ENCODE peak calls at places on chromosome 10, in ten cellular contexts. One of them, this sample, is unnamed.

GRCh38 chr10:74995806-74996205 is 115.7 kb upstream of the SAMD8 start:
- DNase-seq in activated T-helper 1 cell treated with anti-CD3 and anti-CD28 coated beads, Interleukin-2, amount 50 U/mL, for 16 hours: no peak
- DNase-seq in stimulated activated naive CD4-positive, alpha-beta T cell: no peak
- DNase-seq in BJ: no peak
- DNase-seq in midbrain: no peak
- DNase-seq in activated CD4-positive, CD25-positive, alpha-beta regulatory T cell: no peak
- DNase-seq in ovary: no peak
- DNase-seq in activated CD4-positive, alpha-beta T cell treated with anti-CD3 and anti-CD28 coated beads, Interleukin-2, amount 10 ng/mL, durations not matched to agents 7 days and 5 days: no peak
- DNase-seq in foreskin fibroblast: no peak
- DNase-seq in activated T-cell treated with anti-CD3 and anti-CD28 coated beads, Interleukin-2, amount 50 U/mL, for 1 hour: no peak
- DNase-seq in this sample: no peak

GRCh38 chr10:109974509-109975191 is 33.1 kb upstream of the ADD3 start:
- DNase-seq in BJ: no peak
- DNase-seq in foreskin fibroblast: no peak
- DNase-seq in midbrain: no peak
- DNase-seq in activated CD4-positive, CD25-positive, alpha-beta regulatory T cell: no peak
- DNase-seq in stimulated activated naive CD4-positive, alpha-beta T cell: no peak
- DNase-seq in activated T-helper 1 cell treated with anti-CD3 and anti-CD28 coated beads, Interleukin-2, amount 50 U/mL, for 16 hours: no peak
- DNase-seq in activated T-cell treated with anti-CD3 and anti-CD28 coated beads, Interleukin-2, amount 50 U/mL, for 1 hour: no peak
- DNase-seq in activated CD4-positive, alpha-beta T cell treated with anti-CD3 and anti-CD28 coated beads, Interleukin-2, amount 10 ng/mL, durations not matched to agents 7 days and 5 days: no peak
- DNase-seq in ovary: no peak
- DNase-seq in this sample: no peak

GRCh38 chr10:4503076-4503475 is 322.9 kb upstream of the AKR1E2 start:
- DNase-seq in midbrain: no peak
- DNase-seq in activated CD4-positive, CD25-positive, alpha-beta regulatory T cell: no peak
- DNase-seq in BJ: no peak
- DNase-seq in stimulated activated naive CD4-positive, alpha-beta T cell: no peak
- DNase-seq in ovary: no peak
- DNase-seq in activated T-helper 1 cell treated with anti-CD3 and anti-CD28 coated beads, Interleukin-2, amount 50 U/mL, for 16 hours: no peak
- DNase-seq in activated CD4-positive, alpha-beta T cell treated with anti-CD3 and anti-CD28 coated beads, Interleukin-2, amount 10 ng/mL, durations not matched to agents 7 days and 5 days: no peak
- DNase-seq in activated T-cell treated with anti-CD3 and anti-CD28 coated beads, Interleukin-2, amount 50 U/mL, for 1 hour: no peak
- DNase-seq in foreskin fibroblast: peak
- DNase-seq in this sample: no peak

GRCh38 chr10:103535595-103535994 is 42.1 kb downstream of the NEURL1 start:
- DNase-seq in activated CD4-positive, alpha-beta T cell treated with anti-CD3 and anti-CD28 coated beads, Interleukin-2, amount 10 ng/mL, durations not matched to agents 7 days and 5 days: no peak
- DNase-seq in BJ: no peak
- DNase-seq in activated CD4-positive, CD25-positive, alpha-beta regulatory T cell: no peak
- DNase-seq in activated T-helper 1 cell treated with anti-CD3 and anti-CD28 coated beads, Interleukin-2, amount 50 U/mL, for 16 hours: no peak
- DNase-seq in midbrain: no peak
- DNase-seq in foreskin fibroblast: no peak
- DNase-seq in stimulated activated naive CD4-positive, alpha-beta T cell: no peak
- DNase-seq in activated T-cell treated with anti-CD3 and anti-CD28 coated beads, Interleukin-2, amount 50 U/mL, for 1 hour: no peak
- DNase-seq in ovary: no peak
- DNase-seq in this sample: no peak

GRCh38 chr10:132518572-132519381 is 18.8 kb upstream of the INPP5A start:
- DNase-seq in activated CD4-positive, alpha-beta T cell treated with anti-CD3 and anti-CD28 coated beads, Interleukin-2, amount 10 ng/mL, durations not matched to agents 7 days and 5 days: no peak
- DNase-seq in activated T-cell treated with anti-CD3 and anti-CD28 coated beads, Interleukin-2, amount 50 U/mL, for 1 hour: no peak
- DNase-seq in stimulated activated naive CD4-positive, alpha-beta T cell: no peak
- DNase-seq in BJ: no peak
- DNase-seq in activated T-helper 1 cell treated with anti-CD3 and anti-CD28 coated beads, Interleukin-2, amount 50 U/mL, for 16 hours: no peak
- DNase-seq in foreskin fibroblast: no peak
- DNase-seq in midbrain: no peak
- DNase-seq in ovary: peak
- DNase-seq in activated CD4-positive, CD25-positive, alpha-beta regulatory T cell: no peak
- DNase-seq in this sample: no peak

GRCh38 chr10:3054816-3055202 is 12.5 kb upstream of the PFKP start:
- DNase-seq in foreskin fibroblast: no peak
- DNase-seq in stimulated activated naive CD4-positive, alpha-beta T cell: no peak
- DNase-seq in ovary: no peak
- DNase-seq in activated CD4-positive, CD25-positive, alpha-beta regulatory T cell: no peak
- DNase-seq in activated CD4-positive, alpha-beta T cell treated with anti-CD3 and anti-CD28 coated beads, Interleukin-2, amount 10 ng/mL, durations not matched to agents 7 days and 5 days: no peak
- DNase-seq in activated T-helper 1 cell treated with anti-CD3 and anti-CD28 coated beads, Interleukin-2, amount 50 U/mL, for 16 hours: no peak
- DNase-seq in midbrain: no peak
- DNase-seq in activated T-cell treated with anti-CD3 and anti-CD28 coated beads, Interleukin-2, amount 50 U/mL, for 1 hour: no peak
- DNase-seq in BJ: no peak
- DNase-seq in this sample: no peak

GRCh38 chr10:34813626-34814227 is 1.4 kb downstream of the PARD3 start:
- DNase-seq in ovary: no peak
- DNase-seq in midbrain: no peak
- DNase-seq in activated T-helper 1 cell treated with anti-CD3 and anti-CD28 coated beads, Interleukin-2, amount 50 U/mL, for 16 hours: no peak
- DNase-seq in activated T-cell treated with anti-CD3 and anti-CD28 coated beads, Interleukin-2, amount 50 U/mL, for 1 hour: no peak
- DNase-seq in activated CD4-positive, alpha-beta T cell treated with anti-CD3 and anti-CD28 coated beads, Interleukin-2, amount 10 ng/mL, durations not matched to agents 7 days and 5 days: no peak
- DNase-seq in activated CD4-positive, CD25-positive, alpha-beta regulatory T cell: no peak
- DNase-seq in foreskin fibroblast: peak
- DNase-seq in stimulated activated naive CD4-positive, alpha-beta T cell: no peak
- DNase-seq in BJ: no peak
- DNase-seq in this sample: no peak

GRCh38 chr10:71397340-71398212 is 856 bp downstream of the CDH23 start:
- DNase-seq in foreskin fibroblast: no peak
- DNase-seq in activated T-helper 1 cell treated with anti-CD3 and anti-CD28 coated beads, Interleukin-2, amount 50 U/mL, for 16 hours: no peak
- DNase-seq in stimulated activated naive CD4-positive, alpha-beta T cell: no peak
- DNase-seq in activated CD4-positive, alpha-beta T cell treated with anti-CD3 and anti-CD28 coated beads, Interleukin-2, amount 10 ng/mL, durations not matched to agents 7 days and 5 days: no peak
- DNase-seq in ovary: peak
- DNase-seq in BJ: no peak
- DNase-seq in activated CD4-positive, CD25-positive, alpha-beta regulatory T cell: no peak
- DNase-seq in activated T-cell treated with anti-CD3 and anti-CD28 coated beads, Interleukin-2, amount 50 U/mL, for 1 hour: no peak
- DNase-seq in midbrain: no peak
- DNase-seq in this sample: no peak

GRCh38 chr10:35194471-35194870 is 67.8 kb downstream of the CREM start:
- DNase-seq in stimulated activated naive CD4-positive, alpha-beta T cell: no peak
- DNase-seq in foreskin fibroblast: peak
- DNase-seq in activated T-cell treated with anti-CD3 and anti-CD28 coated beads, Interleukin-2, amount 50 U/mL, for 1 hour: no peak
- DNase-seq in activated CD4-positive, alpha-beta T cell treated with anti-CD3 and anti-CD28 coated beads, Interleukin-2, amount 10 ng/mL, durations not matched to agents 7 days and 5 days: no peak
- DNase-seq in ovary: no peak
- DNase-seq in activated CD4-positive, CD25-positive, alpha-beta regulatory T cell: no peak
- DNase-seq in midbrain: no peak
- DNase-seq in activated T-helper 1 cell treated with anti-CD3 and anti-CD28 coated beads, Interleukin-2, amount 50 U/mL, for 16 hours: no peak
- DNase-seq in BJ: no peak
- DNase-seq in this sample: no peak

GRCh38 chr10:99435986-99436633 is 5.7 kb upstream of the GOT1 start:
- DNase-seq in activated CD4-positive, alpha-beta T cell treated with anti-CD3 and anti-CD28 coated beads, Interleukin-2, amount 10 ng/mL, durations not matched to agents 7 days and 5 days: peak
- DNase-seq in BJ: peak
- DNase-seq in foreskin fibroblast: peak
- DNase-seq in activated CD4-positive, CD25-positive, alpha-beta regulatory T cell: no peak
- DNase-seq in activated T-helper 1 cell treated with anti-CD3 and anti-CD28 coated beads, Interleukin-2, amount 50 U/mL, for 16 hours: no peak
- DNase-seq in stimulated activated naive CD4-positive, alpha-beta T cell: peak
- DNase-seq in midbrain: peak
- DNase-seq in ovary: no peak
- DNase-seq in activated T-cell treated with anti-CD3 and anti-CD28 coated beads, Interleukin-2, amount 50 U/mL, for 1 hour: no peak
- DNase-seq in this sample: no peak

GRCh38 chr10:43963793-43964425 is 315.2 kb upstream of the ZNF32 start:
- DNase-seq in foreskin fibroblast: no peak
- DNase-seq in activated CD4-positive, CD25-positive, alpha-beta regulatory T cell: no peak
- DNase-seq in activated T-helper 1 cell treated with anti-CD3 and anti-CD28 coated beads, Interleukin-2, amount 50 U/mL, for 16 hours: no peak
- DNase-seq in stimulated activated naive CD4-positive, alpha-beta T cell: no peak
- DNase-seq in activated T-cell treated with anti-CD3 and anti-CD28 coated beads, Interleukin-2, amount 50 U/mL, for 1 hour: no peak
- DNase-seq in BJ: no peak
- DNase-seq in midbrain: no peak
- DNase-seq in activated CD4-positive, alpha-beta T cell treated with anti-CD3 and anti-CD28 coated beads, Interleukin-2, amount 10 ng/mL, durations not matched to agents 7 days and 5 days: no peak
- DNase-seq in ovary: no peak
- DNase-seq in this sample: no peak

GRCh38 chr10:71714592-71714991 is 5.0 kb downstream of the C10orf105 start:
- DNase-seq in BJ: no peak
- DNase-seq in activated CD4-positive, alpha-beta T cell treated with anti-CD3 and anti-CD28 coated beads, Interleukin-2, amount 10 ng/mL, durations not matched to agents 7 days and 5 days: no peak
- DNase-seq in stimulated activated naive CD4-positive, alpha-beta T cell: no peak
- DNase-seq in activated CD4-positive, CD25-positive, alpha-beta regulatory T cell: no peak
- DNase-seq in ovary: no peak
- DNase-seq in foreskin fibroblast: no peak
- DNase-seq in activated T-helper 1 cell treated with anti-CD3 and anti-CD28 coated beads, Interleukin-2, amount 50 U/mL, for 16 hours: no peak
- DNase-seq in activated T-cell treated with anti-CD3 and anti-CD28 coated beads, Interleukin-2, amount 50 U/mL, for 1 hour: no peak
- DNase-seq in midbrain: no peak
- DNase-seq in this sample: no peak

GRCh38 chr10:122387572-122387971 is 13.1 kb downstream of the PLEKHA1 start:
- DNase-seq in midbrain: no peak
- DNase-seq in foreskin fibroblast: no peak
- DNase-seq in activated CD4-positive, CD25-positive, alpha-beta regulatory T cell: no peak
- DNase-seq in activated T-cell treated with anti-CD3 and anti-CD28 coated beads, Interleukin-2, amount 50 U/mL, for 1 hour: no peak
- DNase-seq in activated T-helper 1 cell treated with anti-CD3 and anti-CD28 coated beads, Interleukin-2, amount 50 U/mL, for 16 hours: no peak
- DNase-seq in activated CD4-positive, alpha-beta T cell treated with anti-CD3 and anti-CD28 coated beads, Interleukin-2, amount 10 ng/mL, durations not matched to agents 7 days and 5 days: no peak
- DNase-seq in ovary: no peak
- DNase-seq in BJ: no peak
- DNase-seq in stimulated activated naive CD4-positive, alpha-beta T cell: no peak
- DNase-seq in this sample: no peak

GRCh38 chr10:11074536-11075267 is 57.0 kb downstream of the CELF2 start:
- DNase-seq in stimulated activated naive CD4-positive, alpha-beta T cell: no peak
- DNase-seq in activated T-helper 1 cell treated with anti-CD3 and anti-CD28 coated beads, Interleukin-2, amount 50 U/mL, for 16 hours: no peak
- DNase-seq in activated CD4-positive, alpha-beta T cell treated with anti-CD3 and anti-CD28 coated beads, Interleukin-2, amount 10 ng/mL, durations not matched to agents 7 days and 5 days: no peak
- DNase-seq in activated CD4-positive, CD25-positive, alpha-beta regulatory T cell: no peak
- DNase-seq in ovary: no peak
- DNase-seq in BJ: no peak
- DNase-seq in activated T-cell treated with anti-CD3 and anti-CD28 coated beads, Interleukin-2, amount 50 U/mL, for 1 hour: no peak
- DNase-seq in foreskin fibroblast: no peak
- DNase-seq in midbrain: no peak
- DNase-seq in this sample: no peak

GRCh38 chr10:75469018-75469616 is 37.7 kb downstream of the LRMDA start:
- DNase-seq in ovary: peak
- DNase-seq in midbrain: no peak
- DNase-seq in activated CD4-positive, CD25-positive, alpha-beta regulatory T cell: no peak
- DNase-seq in activated T-cell treated with anti-CD3 and anti-CD28 coated beads, Interleukin-2, amount 50 U/mL, for 1 hour: no peak
- DNase-seq in stimulated activated naive CD4-positive, alpha-beta T cell: no peak
- DNase-seq in BJ: peak
- DNase-seq in foreskin fibroblast: peak
- DNase-seq in activated T-helper 1 cell treated with anti-CD3 and anti-CD28 coated beads, Interleukin-2, amount 50 U/mL, for 16 hours: no peak
- DNase-seq in activated CD4-positive, alpha-beta T cell treated with anti-CD3 and anti-CD28 coated beads, Interleukin-2, amount 10 ng/mL, durations not matched to agents 7 days and 5 days: no peak
- DNase-seq in this sample: peak

GRCh38 chr10:118041316-118041715 is 5.4 kb downstream of the RAB11FIP2 start:
- DNase-seq in ovary: no peak
- DNase-seq in midbrain: no peak
- DNase-seq in activated CD4-positive, alpha-beta T cell treated with anti-CD3 and anti-CD28 coated beads, Interleukin-2, amount 10 ng/mL, durations not matched to agents 7 days and 5 days: no peak
- DNase-seq in BJ: peak
- DNase-seq in stimulated activated naive CD4-positive, alpha-beta T cell: no peak
- DNase-seq in activated T-cell treated with anti-CD3 and anti-CD28 coated beads, Interleukin-2, amount 50 U/mL, for 1 hour: no peak
- DNase-seq in activated T-helper 1 cell treated with anti-CD3 and anti-CD28 coated beads, Interleukin-2, amount 50 U/mL, for 16 hours: no peak
- DNase-seq in foreskin fibroblast: peak
- DNase-seq in activated CD4-positive, CD25-positive, alpha-beta regulatory T cell: no peak
- DNase-seq in this sample: peak

GRCh38 chr10:69652111-69652856 is 22.2 kb downstream of the FAM241B start:
- DNase-seq in stimulated activated naive CD4-positive, alpha-beta T cell: no peak
- DNase-seq in ovary: no peak
- DNase-seq in activated T-cell treated with anti-CD3 and anti-CD28 coated beads, Interleukin-2, amount 50 U/mL, for 1 hour: no peak
- DNase-seq in BJ: no peak
- DNase-seq in foreskin fibroblast: no peak
- DNase-seq in activated T-helper 1 cell treated with anti-CD3 and anti-CD28 coated beads, Interleukin-2, amount 50 U/mL, for 16 hours: no peak
- DNase-seq in midbrain: no peak
- DNase-seq in activated CD4-positive, CD25-positive, alpha-beta regulatory T cell: no peak
- DNase-seq in activated CD4-positive, alpha-beta T cell treated with anti-CD3 and anti-CD28 coated beads, Interleukin-2, amount 10 ng/mL, durations not matched to agents 7 days and 5 days: no peak
- DNase-seq in this sample: no peak

GRCh38 chr10:102247724-102248123 is 2.4 kb downstream of the GBF1 start:
- DNase-seq in stimulated activated naive CD4-positive, alpha-beta T cell: no peak
- DNase-seq in midbrain: no peak
- DNase-seq in activated CD4-positive, alpha-beta T cell treated with anti-CD3 and anti-CD28 coated beads, Interleukin-2, amount 10 ng/mL, durations not matched to agents 7 days and 5 days: no peak
- DNase-seq in foreskin fibroblast: no peak
- DNase-seq in activated CD4-positive, CD25-positive, alpha-beta regulatory T cell: no peak
- DNase-seq in BJ: no peak
- DNase-seq in activated T-helper 1 cell treated with anti-CD3 and anti-CD28 coated beads, Interleukin-2, amount 50 U/mL, for 16 hours: no peak
- DNase-seq in ovary: no peak
- DNase-seq in activated T-cell treated with anti-CD3 and anti-CD28 coated beads, Interleukin-2, amount 50 U/mL, for 1 hour: no peak
- DNase-seq in this sample: no peak